ENCODE peak calls at places on chromosomes 2 and 18, in four cellular contexts. U is HCT116, K is IMR-90, W is GM13976. L is an unnamed sample.

GRCh38 chr2:124810132-124810531 is 785.0 kb downstream of the CNTNAP5 start:
- DNase-seq in W (no peak), U (no peak), K (peak), L (no peak)

GRCh38 chr18:23958036-23958435 is 56.5 kb upstream of the TTC39C start:
- DNase-seq in K (no peak), U (no peak), W (no peak), L (peak)

GRCh38 chr2:84033347-84033974 is 425.6 kb downstream of the SUCLG1 start:
- DNase-seq in U (no peak), K (no peak), W (no peak), L (no peak)

GRCh38 chr2:121075641-121076500 is 209.1 kb downstream of the TFCP2L1 start:
- DNase-seq in K (no peak), U (no peak), W (no peak), L (no peak)

GRCh38 chr18:78918707-78919106 is 60.9 kb upstream of the SALL3 start:
- DNase-seq in U (no peak), K (no peak), W (no peak), L (no peak)

GRCh38 chr18:58970943-58971799 is 106.5 kb downstream of the ZNF532 start:
- DNase-seq in U (no peak), W (no peak), K (no peak), L (no peak)

GRCh38 chr2:224922142-224922727 is 120.0 kb downstream of the DOCK10 start:
- DNase-seq in U (no peak), K (peak), W (peak), L (no peak)

GRCh38 chr2:85907671-85908157 is 18.9 kb upstream of the ST3GAL5 start:
- DNase-seq in K (peak), W (no peak), U (no peak), L (no peak)

GRCh38 chr2:102041351-102041750 is 49.6 kb downstream of the IL1R2 start:
- DNase-seq in K (peak), U (no peak), W (no peak), L (peak)

GRCh38 chr2:214203199-214203598 is 207.7 kb upstream of the VWC2L start:
- DNase-seq in W (no peak), K (peak), U (no peak), L (peak)

GRCh38 chr18:23059541-23060465 is 75.5 kb upstream of the CABLES1 start:
- DNase-seq in U (no peak), K (peak), W (no peak), L (no peak)

GRCh38 chr2:109260116-109260855 is 131.3 kb downstream of the SH3RF3 start:
- DNase-seq in U (no peak), K (no peak), W (no peak), L (no peak)

GRCh38 chr18:62784966-62785413 is 69.6 kb downstream of the PHLPP1 start:
- DNase-seq in K (peak), U (no peak), W (no peak), L (peak)

GRCh38 chr2:217414429-217414828 is 554.6 kb upstream of the TNP1 start:
- DNase-seq in U (no peak), W (no peak), K (no peak), L (no peak)

GRCh38 chr2:215418064-215418963 is 17.6 kb downstream of the FN1 start:
- DNase-seq in U (no peak), K (no peak), W (no peak), L (no peak)

GRCh38 chr18:48402953-48403352 is 6.2 kb downstream of the ZBTB7C start:
- DNase-seq in U (no peak), K (no peak), W (no peak), L (peak)

GRCh38 chr18:73696171-73696570 is 451.5 kb downstream of the FBXO15 start:
- DNase-seq in U (no peak), K (no peak), W (no peak), L (no peak)

GRCh38 chr2:207153266-207153990 is 12.3 kb downstream of the KLF7 start:
- DNase-seq in W (no peak), U (no peak), K (no peak), L (no peak)

GRCh38 chr2:37370666-37371065 is 26.2 kb downstream of the QPCT start:
- DNase-seq in W (no peak), K (no peak), U (no peak), L (no peak)

GRCh38 chr2:68714866-68715265 is 19.7 kb upstream of the ARHGAP25 start:
- DNase-seq in K (no peak), U (no peak), W (peak), L (no peak)

GRCh38 chr18:10235553-10235952 is 218.9 kb upstream of the APCDD1 start:
- DNase-seq in K (no peak), W (no peak), U (no peak), L (no peak)

GRCh38 chr18:73549236-73549635 is 598.4 kb downstream of the FBXO15 start:
- DNase-seq in W (no peak), K (peak), U (no peak), L (peak)

GRCh38 chr2:32780961-32781360 is 153.1 kb downstream of the TTC27 start:
- DNase-seq in W (no peak), K (no peak), U (no peak), L (peak)

GRCh38 chr18:26551217-26551708 is 2.9 kb upstream of the KCTD1 start:
- DNase-seq in W (no peak), K (no peak), U (no peak), L (peak)

GRCh38 chr2:46857871-46858696 is 57.5 kb downstream of the MCFD2 start:
- DNase-seq in W (no peak), K (peak), U (no peak), L (peak)

GRCh38 chr2:19673213-19673791 is 228.5 kb downstream of the TTC32 start:
- DNase-seq in U (no peak), K (peak), W (no peak), L (peak)

GRCh38 chr2:218368150-218368528 is 11.5 kb downstream of the CATIP start:
- DNase-seq in W (no peak), U (no peak), K (no peak), L (no peak)

GRCh38 chr2:46716806-46717732 is 198.5 kb downstream of the MCFD2 start:
- DNase-seq in K (peak), U (no peak), W (no peak), L (peak)

GRCh38 chr2:168392031-168392430 is 64.0 kb upstream of the CERS6 start:
- DNase-seq in U (no peak), W (no peak), K (no peak), L (no peak)

GRCh38 chr2:180707867-180708205 is 272.6 kb upstream of the UBE2E3 start:
- DNase-seq in K (peak), U (peak), W (no peak), L (peak)

GRCh38 chr2:36653967-36654694 is 42.4 kb upstream of the VIT start:
- DNase-seq in U (no peak), W (no peak), K (no peak), L (no peak)

GRCh38 chr2:173596226-173596625 is 241.6 kb downstream of the CDCA7 start:
- DNase-seq in K (peak), W (no peak), U (no peak), L (peak)

GRCh38 chr2:30226144-30227032 is 4.9 kb upstream of the LBH start:
- DNase-seq in W (peak), K (peak), U (no peak), L (peak)

GRCh38 chr2:232535761-232536530 is 3.5 kb upstream of the CHRNG start:
- DNase-seq in U (no peak), W (no peak), K (no peak), L (no peak)

GRCh38 chr2:212595036-212595654 is 56.5 kb upstream of the ERBB4 start:
- DNase-seq in W (no peak), U (peak), K (peak), L (peak)
- TF ChIP-seq CTCF in W (peak), U (peak), K (peak), L (peak)

GRCh38 chr2:106115250-106115649 is 78.9 kb downstream of the UXS1 start:
- DNase-seq in U (peak), W (peak), K (peak), L (peak)
- TF ChIP-seq CTCF in U (no peak), W (no peak), K (no peak), L (no peak)

GRCh38 chr2:170145191-170145590 is 32.8 kb upstream of the MYO3B start:
- DNase-seq in U (no peak), W (no peak), K (no peak), L (no peak)

GRCh38 chr2:170144758-170145157 is 33.2 kb upstream of the MYO3B start:
- DNase-seq in W (no peak), U (no peak), K (no peak), L (no peak)

GRCh38 chr2:170147576-170147975 is 30.4 kb upstream of the MYO3B start:
- DNase-seq in W (no peak), K (no peak), U (no peak), L (no peak)

GRCh38 chr2:170146784-170147183 is 31.2 kb upstream of the MYO3B start:
- DNase-seq in U (no peak), W (no peak), K (no peak), L (no peak)

DNA sequence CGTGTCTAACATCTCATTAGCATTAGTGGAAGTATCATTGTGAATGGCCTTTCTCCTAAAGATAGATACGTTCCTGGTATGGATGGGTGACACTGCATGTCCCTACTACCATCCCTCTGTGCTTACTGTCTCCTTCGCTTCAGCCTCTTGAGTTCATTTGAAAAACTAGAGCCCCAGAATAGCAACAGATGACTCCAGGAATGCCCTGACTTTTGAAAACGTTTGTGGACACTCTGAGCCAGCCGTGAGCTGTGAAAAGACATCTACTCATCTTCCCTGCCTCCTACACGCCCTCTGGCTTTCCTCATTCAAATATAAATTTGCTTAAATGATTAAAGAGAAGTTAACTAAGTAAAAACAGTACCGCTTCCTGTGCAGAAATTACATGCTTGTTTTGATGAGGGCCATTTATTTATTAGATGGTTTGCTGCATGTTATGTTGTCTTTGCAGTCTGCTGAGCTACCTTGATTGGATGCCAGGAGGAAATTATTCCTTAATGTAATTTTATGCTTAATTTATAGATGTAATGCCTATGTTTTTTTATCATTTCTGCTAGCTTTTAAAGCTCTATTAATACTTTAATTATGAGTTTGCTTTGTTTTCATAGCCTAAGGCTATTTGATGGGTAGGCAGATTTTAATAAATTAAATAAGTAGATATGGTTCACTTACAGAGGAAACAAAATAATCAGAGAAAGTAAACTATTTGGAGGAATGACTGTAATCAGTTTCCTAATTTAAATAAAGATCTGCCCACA is 32.1 kb upstream of the MYO3B start:
- DNase-seq in U (no peak), W (no peak), K (no peak), L (no peak)
- TF ChIP-seq CTCF in U (no peak), W (no peak), K (no peak), L (no peak)

GRCh38 chr2:200578778-200579177 is 7.0 kb upstream of the AOX1 start:
- DNase-seq in U (no peak), W (no peak), K (peak), L (peak)
- TF ChIP-seq CTCF in U (peak), W (no peak), K (peak), L (peak)

GRCh38 chr2:76050196-76050595 is 339.5 kb upstream of the GCFC2 start:
- DNase-seq in W (no peak), K (no peak), U (no peak), L (no peak)
- TF ChIP-seq CTCF in W (no peak), K (no peak), U (no peak), L (no peak)